ENCODE peak calls at places on chromosomes 16 and 17, in nine cellular contexts. D is prostate gland, E is body of pancreas, K is ovary, W is IMR-90, H is testis, B is esophagus squamous epithelium, L is GM12892, T is transverse colon. S is an unnamed sample.
A peak's percentile ranks its signal among the peaks of the same experiment; 100 is the strongest.

GRCh38 chr16:67406628-67407027 is 9.6 kb downstream of the ZDHHC1 start:
- DNase-seq in H (no peak), D (no peak), B (no peak), W (peak; percentile 91), T (no peak), K (no peak), E (no peak), L (no peak), S (peak; percentile 96)

GRCh38 chr17:78438694-78439325 is 60.4 kb downstream of the PGS1 start:
- DNase-seq in B (no peak), L (no peak), K (no peak), W (no peak), D (no peak), T (no peak), E (no peak), H (no peak), S (no peak)

GRCh38 chr17:22411185-22411784 is 719.0 kb downstream of the KCNJ18 start:
- DNase-seq in K (no peak), D (no peak), E (no peak), T (no peak), B (no peak), W (no peak), H (peak; percentile 60), L (no peak), S (no peak)

GRCh38 chr17:34761646-34762045 is 182.3 kb downstream of the TMEM132E start:
- DNase-seq in T (no peak), H (no peak), E (no peak), B (no peak), W (no peak), K (no peak), D (no peak), L (no peak), S (no peak)

GRCh38 chr17:72301887-72302286 is 181.1 kb downstream of the SOX9 start:
- DNase-seq in B (no peak), T (no peak), L (no peak), K (no peak), H (peak; percentile 44), E (peak; percentile 21), W (no peak), D (no peak), S (no peak)

GRCh38 chr17:8366231-8366630 is 10.3 kb downstream of the KRABD2 start:
- DNase-seq in T (no peak), K (no peak), W (peak; percentile 84), B (no peak), D (no peak), H (no peak), E (no peak), L (no peak), S (peak; percentile 70)

GRCh38 chr16:89693289-89693731 is 6.8 kb downstream of the CDK10 start:
- DNase-seq in B (no peak), K (no peak), E (no peak), D (no peak), W (no peak), T (no peak), H (no peak), L (no peak), S (no peak)

GRCh38 chr17:76868176-76868668 is at the start of gene MGAT5B:
- DNase-seq in B (no peak), W (peak; percentile 76), E (peak; percentile 85), L (peak; percentile 96), H (peak; percentile 83), T (peak; percentile 75), K (peak; percentile 82), D (peak; percentile 67), S (peak; percentile 97)

GRCh38 chr17:33580215-33580614 is 287.1 kb upstream of the ASIC2 start:
- DNase-seq in D (no peak), T (no peak), L (no peak), W (no peak), H (no peak), E (no peak), B (no peak), K (no peak), S (no peak)

GRCh38 chr17:69588739-69589334 is 174.3 kb downstream of the MAP2K6 start:
- DNase-seq in H (no peak), E (no peak), D (peak; percentile 4), T (no peak), W (no peak), L (no peak), K (no peak), B (no peak), S (no peak)

GRCh38 chr16:73095885-73096341 is 48.0 kb upstream of the ZFHX3 start:
- DNase-seq in D (no peak), H (no peak), W (no peak), B (no peak), L (no peak), E (peak; percentile 12), K (no peak), T (no peak), S (no peak)

GRCh38 chr17:1040216-1040600 is 43.3 kb downstream of the TIMM22 start:
- DNase-seq in K (no peak), L (no peak), D (no peak), W (no peak), E (no peak), H (no peak), T (no peak), B (no peak), S (no peak)

GRCh38 chr17:957856-958421 is 21.6 kb downstream of the NXN start:
- DNase-seq in E (no peak), H (no peak), W (no peak), T (no peak), D (no peak), L (no peak), B (no peak), K (no peak), S (no peak)

GRCh38 chr17:4179071-4179470 is 36.1 kb downstream of the CYB5D2 start:
- DNase-seq in E (no peak), T (no peak), D (no peak), B (no peak), L (no peak), W (no peak), K (no peak), H (no peak), S (no peak)

GRCh38 chr17:20120835-20121234 is 111.7 kb downstream of the SPECC1 start:
- DNase-seq in B (no peak), D (no peak), T (no peak), E (no peak), K (no peak), W (no peak), H (no peak), L (no peak), S (no peak)

GRCh38 chr17:74872313-74873035 is at the start of gene FDXR:
- DNase-seq in K (no peak), D (no peak), H (no peak), E (no peak), L (no peak), B (no peak), T (no peak), W (peak; percentile 3), S (no peak)
- TF ChIP-seq POLR2A in K (peak; percentile 72), D (peak; percentile 93), H (no peak), E (no peak), L (peak; percentile 79), B (no peak), T (peak; percentile 32), W (no peak), S (peak; percentile 96)

GRCh38 chr17:30600062-30600829 is 123.0 kb downstream of the GOSR1 start:
- DNase-seq in H (peak; percentile 84), K (peak; percentile 76), D (peak; percentile 78), E (peak; percentile 89), W (peak; percentile 70), T (peak; percentile 90), B (peak; percentile 25), L (peak; percentile 77), S (peak; percentile 65)
- TF ChIP-seq POLR2A in H (no peak), K (peak; percentile 52), D (peak; percentile 83), E (peak; percentile 95), W (peak; percentile 75), T (peak; percentile 94), B (no peak), L (peak; percentile 92), S (peak; percentile 69)

DNA sequence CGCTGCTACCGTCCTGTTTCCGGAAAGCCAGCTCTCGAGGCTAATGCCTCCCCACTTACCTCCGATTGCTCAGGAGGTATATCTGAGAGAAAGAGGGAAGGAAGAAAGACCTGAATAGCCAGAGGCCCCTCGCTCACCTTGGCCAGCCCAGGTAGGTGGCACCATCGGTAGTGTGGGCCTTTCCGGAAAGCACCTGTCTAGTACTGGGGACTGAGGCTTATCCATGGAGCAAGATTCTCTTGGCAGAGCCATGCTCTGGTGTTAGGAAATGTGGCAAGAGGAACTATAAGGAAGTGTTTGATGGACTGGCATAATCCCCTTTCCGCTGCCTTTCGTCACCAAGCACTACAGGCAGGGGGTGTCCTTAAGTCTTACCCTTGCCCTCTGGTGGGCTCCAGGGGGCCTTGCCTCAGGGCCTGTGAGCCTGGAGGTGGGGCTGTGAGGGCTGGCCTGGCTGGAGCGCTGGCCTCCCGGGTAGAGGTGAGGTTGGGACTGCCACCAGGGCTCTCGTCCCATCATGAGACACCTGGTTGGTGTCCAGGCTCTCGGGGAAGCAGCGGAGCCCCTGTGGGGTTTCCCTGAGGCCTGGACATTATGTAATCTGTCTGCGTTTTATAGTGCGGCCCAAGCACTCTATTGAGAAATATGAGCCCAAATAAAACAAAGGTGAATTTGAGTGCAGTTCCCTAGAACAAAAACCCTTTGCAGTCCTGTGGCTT is 2.9 kb downstream of the CMIP start:
- DNase-seq in T (peak; percentile 55), W (no peak), H (no peak), L (no peak), K (no peak), B (no peak), E (peak; percentile 52), D (peak; percentile 53), S (no peak)
- TF ChIP-seq POLR2A in T (peak; percentile 62), W (no peak), H (no peak), L (no peak), K (no peak), B (no peak), E (peak; percentile 31), D (no peak), S (no peak)

GRCh38 chr16:12902511-12903324 is 1.3 kb downstream of the SHISA9 start:
- DNase-seq in T (no peak), D (no peak), W (no peak), L (no peak), E (no peak), B (no peak), H (no peak), K (no peak), S (no peak)
- TF ChIP-seq POLR2A in T (no peak), D (no peak), W (no peak), L (no peak), E (no peak), B (no peak), H (no peak), K (no peak), S (no peak)